ENCODE peak calls at places on chromosomes 7 and 10, in four cellular contexts. One of them, this sample, is unnamed.
A peak's percentile ranks its signal among the peaks of the same experiment; 100 is the strongest.

GRCh38 chr10:94630017-94630688 is 53.4 kb upstream of the CYP2C18 start:
- DNase-seq in HepG2: peak; percentile 21
- DNase-seq in K562: peak; percentile 28
- DNase-seq in GM12878: no peak
- DNase-seq in this sample: peak; percentile 38

GRCh38 chr7:36448781-36449379 is 59.2 kb downstream of the ANLN start:
- DNase-seq in GM12878: no peak
- DNase-seq in K562: no peak
- DNase-seq in HepG2: peak; percentile 30
- DNase-seq in this sample: no peak

GRCh38 chr7:133750287-133750686 is 376.9 kb upstream of the LRGUK start:
- DNase-seq in K562: no peak
- DNase-seq in GM12878: no peak
- DNase-seq in HepG2: no peak
- DNase-seq in this sample: no peak

GRCh38 chr10:71206911-71207310 is 5.5 kb upstream of the UNC5B start:
- DNase-seq in GM12878: no peak
- DNase-seq in HepG2: no peak
- DNase-seq in K562: no peak
- DNase-seq in this sample: no peak

GRCh38 chr7:51251292-51251691 is 65.3 kb downstream of the COBL start:
- DNase-seq in HepG2: no peak
- DNase-seq in GM12878: no peak
- DNase-seq in K562: no peak
- DNase-seq in this sample: no peak

GRCh38 chr10:97393034-97393573 is 8.0 kb downstream of the RRP12 start:
- DNase-seq in K562: no peak
- DNase-seq in HepG2: no peak
- DNase-seq in GM12878: no peak
- DNase-seq in this sample: no peak

GRCh38 chr10:72068901-72069446 is 19.4 kb downstream of the SPOCK2 start:
- DNase-seq in K562: no peak
- DNase-seq in GM12878: no peak
- DNase-seq in HepG2: peak; percentile 65
- DNase-seq in this sample: no peak

GRCh38 chr7:12111461-12112405 is 99.4 kb upstream of the TMEM106B start:
- DNase-seq in K562: no peak
- DNase-seq in HepG2: no peak
- DNase-seq in GM12878: no peak
- DNase-seq in this sample: no peak

GRCh38 chr10:86481761-86482160 is 39.8 kb downstream of the WAPL start:
- DNase-seq in HepG2: no peak
- DNase-seq in GM12878: no peak
- DNase-seq in K562: no peak
- DNase-seq in this sample: no peak

GRCh38 chr7:137930616-137931015 is 71.3 kb downstream of the CREB3L2 start:
- DNase-seq in GM12878: no peak
- DNase-seq in K562: no peak
- DNase-seq in HepG2: no peak
- DNase-seq in this sample: no peak

GRCh38 chr7:12647364-12648219 is 39.8 kb upstream of the ARL4A start:
- DNase-seq in K562: peak; percentile 90
- DNase-seq in GM12878: no peak
- DNase-seq in HepG2: peak; percentile 92
- DNase-seq in this sample: no peak

GRCh38 chr7:33692956-33693355 is 212.4 kb upstream of the BMPER start:
- DNase-seq in HepG2: no peak
- DNase-seq in GM12878: no peak
- DNase-seq in K562: no peak
- DNase-seq in this sample: no peak

GRCh38 chr7:101009629-101010028 is 10.3 kb upstream of the MUC17 start:
- DNase-seq in GM12878: no peak
- DNase-seq in HepG2: no peak
- DNase-seq in K562: no peak
- DNase-seq in this sample: no peak

GRCh38 chr10:35910234-35910633 is 268.1 kb upstream of the FZD8 start:
- DNase-seq in K562: no peak
- DNase-seq in HepG2: no peak
- DNase-seq in GM12878: no peak
- DNase-seq in this sample: no peak

GRCh38 chr7:137335814-137336213 is 7.7 kb downstream of the PTN start:
- DNase-seq in K562: no peak
- DNase-seq in HepG2: no peak
- DNase-seq in GM12878: no peak
- DNase-seq in this sample: no peak

GRCh38 chr10:25498645-25499044 is 323.8 kb downstream of the GPR158 start:
- DNase-seq in GM12878: no peak
- DNase-seq in K562: no peak
- DNase-seq in HepG2: no peak
- DNase-seq in this sample: no peak

GRCh38 chr7:158479021-158479679 is 108.5 kb downstream of the PTPRN2 start:
- DNase-seq in K562: no peak
- DNase-seq in HepG2: no peak
- DNase-seq in GM12878: no peak
- DNase-seq in this sample: no peak

GRCh38 chr10:68600041-68600778 is 40.1 kb downstream of the TET1 start:
- DNase-seq in GM12878: peak; percentile 48
- DNase-seq in HepG2: peak; percentile 95
- DNase-seq in K562: peak; percentile 74
- DNase-seq in this sample: peak; percentile 78

GRCh38 chr7:112938895-112939588 is 147.6 kb downstream of the GPR85 start:
- DNase-seq in K562: peak; percentile 65
- DNase-seq in HepG2: peak; percentile 5
- DNase-seq in GM12878: no peak
- DNase-seq in this sample: peak; percentile 20

GRCh38 chr7:158047386-158048059 is 540.1 kb downstream of the PTPRN2 start:
- DNase-seq in K562: no peak
- DNase-seq in GM12878: no peak
- DNase-seq in HepG2: no peak
- DNase-seq in this sample: no peak

GRCh38 chr7:55307123-55307916 is 57.8 kb upstream of the LANCL2 start:
- DNase-seq in HepG2: no peak
- DNase-seq in GM12878: no peak
- DNase-seq in K562: no peak
- DNase-seq in this sample: no peak

GRCh38 chr10:117165557-117166419 is 27.7 kb upstream of the VAX1 start:
- DNase-seq in K562: peak; percentile 42
- DNase-seq in HepG2: no peak
- DNase-seq in GM12878: no peak
- DNase-seq in this sample: peak; percentile 90

GRCh38 chr10:72814134-72814790 is 79.3 kb upstream of the OIT3 start:
- DNase-seq in GM12878: no peak
- DNase-seq in K562: no peak
- DNase-seq in HepG2: no peak
- DNase-seq in this sample: no peak

GRCh38 chr10:28326516-28327493 is 23.9 kb upstream of the MPP7 start:
- DNase-seq in K562: no peak
- DNase-seq in HepG2: peak; percentile 23
- DNase-seq in GM12878: no peak
- DNase-seq in this sample: no peak

GRCh38 chr10:133336131-133337078 is at the start of gene CALY:
- DNase-seq in HepG2: no peak
- DNase-seq in GM12878: no peak
- DNase-seq in K562: peak; percentile 53
- DNase-seq in this sample: peak; percentile 80

GRCh38 chr7:45125193-45125904 is 13.9 kb upstream of the TBRG4 start:
- DNase-seq in K562: no peak
- DNase-seq in GM12878: no peak
- DNase-seq in HepG2: no peak
- DNase-seq in this sample: no peak

GRCh38 chr7:45124351-45124750 is 12.9 kb upstream of the TBRG4 start:
- DNase-seq in K562: no peak
- DNase-seq in GM12878: no peak
- DNase-seq in HepG2: no peak
- DNase-seq in this sample: no peak

GRCh38 chr7:45126201-45126600 is 14.7 kb upstream of the TBRG4 start:
- DNase-seq in HepG2: no peak
- DNase-seq in GM12878: no peak
- DNase-seq in K562: no peak
- DNase-seq in this sample: no peak

GRCh38 chr7:45122975-45123860 is 11.7 kb upstream of the TBRG4 start:
- DNase-seq in HepG2: no peak
- DNase-seq in K562: no peak
- DNase-seq in GM12878: no peak
- DNase-seq in this sample: no peak

DNA sequence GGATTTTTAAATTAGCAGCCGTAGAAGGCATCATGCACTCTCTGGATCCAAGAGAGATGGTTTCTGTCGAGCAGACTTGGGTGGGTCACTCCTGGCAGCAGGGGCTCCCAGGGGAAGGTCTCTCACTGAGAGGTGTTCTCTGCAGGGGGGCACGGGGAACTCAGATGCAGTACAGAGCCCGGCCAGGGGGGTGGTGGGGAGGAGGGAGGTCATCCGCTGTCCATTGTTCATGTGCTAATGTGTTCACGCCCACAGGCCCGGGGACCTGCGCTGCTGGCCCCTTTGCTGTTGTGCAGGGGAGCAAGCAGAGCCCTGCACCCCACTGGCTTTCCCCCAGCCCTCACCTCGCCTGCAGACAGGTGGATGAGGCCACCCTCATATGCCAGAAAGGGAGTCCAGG is 12.4 kb upstream of the TBRG4 start:
- DNase-seq in GM12878: no peak
- DNase-seq in HepG2: no peak
- DNase-seq in K562: no peak
- DNase-seq in this sample: no peak
- TF ChIP-seq TARDBP in GM12878: no peak
- TF ChIP-seq TARDBP in HepG2: no peak
- TF ChIP-seq TARDBP in K562: no peak
- TF ChIP-seq TARDBP in this sample: no peak

GRCh38 chr10:92082583-92083280 is 159.2 kb downstream of the BTAF1 start:
- DNase-seq in K562: no peak
- DNase-seq in GM12878: no peak
- DNase-seq in HepG2: peak; percentile 29
- DNase-seq in this sample: no peak

GRCh38 chr10:92079003-92079402 is 155.4 kb downstream of the BTAF1 start:
- DNase-seq in K562: no peak
- DNase-seq in GM12878: no peak
- DNase-seq in HepG2: no peak
- DNase-seq in this sample: no peak

GRCh38 chr10:92080244-92080643 is 156.7 kb downstream of the BTAF1 start:
- DNase-seq in GM12878: no peak
- DNase-seq in HepG2: no peak
- DNase-seq in K562: no peak
- DNase-seq in this sample: no peak

GRCh38 chr10:92076722-92077121 is 153.2 kb downstream of the BTAF1 start:
- DNase-seq in K562: no peak
- DNase-seq in GM12878: no peak
- DNase-seq in HepG2: no peak
- DNase-seq in this sample: no peak

DNA sequence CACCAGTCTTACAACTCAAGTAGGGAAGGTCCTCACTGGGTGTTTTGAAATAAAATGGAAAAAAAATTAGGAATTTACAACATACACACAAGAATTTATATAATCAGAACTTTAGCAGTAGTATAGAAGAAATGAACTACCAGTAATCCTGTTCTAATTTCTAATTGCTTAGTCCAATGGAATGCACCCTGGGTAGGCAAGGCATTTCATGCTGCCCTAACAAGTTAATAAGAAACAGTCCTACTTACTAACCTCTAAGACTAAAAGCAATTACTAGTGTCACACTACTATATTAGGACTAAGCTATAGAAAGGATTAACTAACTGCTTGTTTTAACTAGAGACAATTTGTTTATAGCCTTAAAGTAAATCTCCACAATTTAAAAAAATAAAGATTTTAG is 158.1 kb downstream of the BTAF1 start:
- DNase-seq in HepG2: no peak
- DNase-seq in K562: no peak
- DNase-seq in GM12878: no peak
- DNase-seq in this sample: no peak
- TF ChIP-seq TARDBP in HepG2: no peak
- TF ChIP-seq TARDBP in K562: no peak
- TF ChIP-seq TARDBP in GM12878: no peak
- TF ChIP-seq TARDBP in this sample: no peak

GRCh38 chr7:8564296-8564695 is 130.9 kb downstream of the NXPH1 start:
- DNase-seq in HepG2: no peak
- DNase-seq in K562: no peak
- DNase-seq in GM12878: no peak
- DNase-seq in this sample: no peak

GRCh38 chr7:8566016-8566415 is 132.6 kb downstream of the NXPH1 start:
- DNase-seq in K562: no peak
- DNase-seq in HepG2: no peak
- DNase-seq in GM12878: no peak
- DNase-seq in this sample: no peak

GRCh38 chr7:8567626-8568025 is 134.2 kb downstream of the NXPH1 start:
- DNase-seq in K562: no peak
- DNase-seq in HepG2: no peak
- DNase-seq in GM12878: no peak
- DNase-seq in this sample: no peak
- TF ChIP-seq TARDBP in K562: no peak
- TF ChIP-seq TARDBP in HepG2: no peak
- TF ChIP-seq TARDBP in GM12878: no peak
- TF ChIP-seq TARDBP in this sample: no peak

GRCh38 chr7:114820993-114821945 is 100.6 kb upstream of the MDFIC start:
- DNase-seq in GM12878: no peak
- DNase-seq in K562: no peak
- DNase-seq in HepG2: no peak
- DNase-seq in this sample: no peak
- TF ChIP-seq TARDBP in GM12878: no peak
- TF ChIP-seq TARDBP in K562: no peak
- TF ChIP-seq TARDBP in HepG2: no peak
- TF ChIP-seq TARDBP in this sample: no peak

GRCh38 chr7:2628891-2629290 is 2.9 kb upstream of the TTYH3 start:
- DNase-seq in K562: no peak
- DNase-seq in HepG2: no peak
- DNase-seq in GM12878: no peak
- DNase-seq in this sample: no peak
- TF ChIP-seq TARDBP in K562: no peak
- TF ChIP-seq TARDBP in HepG2: no peak
- TF ChIP-seq TARDBP in GM12878: no peak
- TF ChIP-seq TARDBP in this sample: no peak

DNA sequence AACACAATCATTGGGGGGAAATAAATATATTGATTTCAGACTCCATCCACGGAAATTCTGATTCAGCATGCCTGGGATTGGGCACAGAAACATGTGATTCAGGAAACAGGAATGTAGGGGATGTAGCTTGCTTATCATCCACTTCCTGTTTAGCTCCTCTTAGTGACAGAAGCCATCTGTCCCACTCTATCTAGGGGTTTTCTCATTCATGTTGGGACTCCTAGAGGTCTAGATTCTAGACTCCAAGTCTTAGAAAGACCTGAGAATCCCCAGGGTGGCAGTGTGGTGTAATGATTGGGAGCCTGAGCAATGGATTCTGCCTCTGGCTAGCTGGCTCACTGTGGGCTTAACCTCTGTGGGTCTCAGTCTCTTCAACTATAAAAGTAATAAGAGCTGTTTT is 67.9 kb downstream of the CDK1 start:
- DNase-seq in HepG2: peak; percentile 9
- DNase-seq in GM12878: no peak
- DNase-seq in K562: no peak
- DNase-seq in this sample: no peak
- TF ChIP-seq TARDBP in HepG2: no peak
- TF ChIP-seq TARDBP in GM12878: no peak
- TF ChIP-seq TARDBP in K562: no peak
- TF ChIP-seq TARDBP in this sample: no peak